ENCODE peak calls at places on chromosomes 4 and X, in seven cellular contexts. P is mesothelial cell of epicardium; O is NCI-H1694 treated with DMSO at 0.1 percent for 48 hours; L is mucosa of descending colon; Y is NB4; E is effector CD4-positive, alpha-beta T cell; S is cardiac fibroblast. Q is an unnamed sample.
A peak's percentile ranks its signal among the peaks of the same experiment; 100 is the strongest.

GRCh38 chr4:185194924-185195632 is 8.7 kb downstream of the CFAP97 start:
- DNase-seq in P (no peak), O (no peak), L (no peak), Y (no peak), E (no peak), S (no peak), Q (no peak)

GRCh38 chr4:118942465-118942864 is 53.8 kb downstream of the SYNPO2 start:
- DNase-seq in P (no peak), O (no peak), L (no peak), Y (peak; percentile 98), E (no peak), S (no peak), Q (peak; percentile 49)

GRCh38 chrX:155235891-155236290 is 19.6 kb downstream of the VBP1 start:
- DNase-seq in P (no peak), O (no peak), L (no peak), Y (no peak), E (no peak), S (no peak), Q (no peak)

GRCh38 chrX:16934212-16934611 is 12.2 kb upstream of the REPS2 start:
- DNase-seq in P (no peak), O (no peak), L (no peak), Y (no peak), E (no peak), S (no peak), Q (no peak)

GRCh38 chrX:20361890-20362262 is 95.2 kb upstream of the RPS6KA3 start:
- DNase-seq in P (no peak), O (no peak), L (no peak), Y (no peak), E (no peak), S (peak; percentile 81), Q (no peak)

GRCh38 chrX:16743604-16744325 is 24.4 kb downstream of the SYAP1 start:
- DNase-seq in P (no peak), O (no peak), L (no peak), Y (no peak), E (no peak), S (peak; percentile 47), Q (no peak)

GRCh38 chr4:7786040-7786439 is 153.6 kb downstream of the AFAP1 start:
- DNase-seq in P (no peak), O (no peak), L (no peak), Y (no peak), E (no peak), S (no peak), Q (no peak)

GRCh38 chrX:9698566-9698965 is 67.1 kb downstream of the GPR143 start:
- DNase-seq in P (no peak), O (no peak), L (no peak), Y (no peak), E (no peak), S (no peak), Q (no peak)

GRCh38 chr4:34250562-34250961 is 1993.8 kb downstream of the ARAP2 start:
- DNase-seq in P (no peak), O (no peak), L (no peak), Y (peak; percentile 11), E (no peak), S (peak; percentile 80), Q (no peak)

GRCh38 chr4:176385601-176386000 is 65.8 kb downstream of the SPCS3 start:
- DNase-seq in P (no peak), O (no peak), L (no peak), Y (no peak), E (no peak), S (no peak), Q (no peak)

GRCh38 chrX:124023838-124024238 is 62.3 kb downstream of the STAG2 start:
- DNase-seq in P (no peak), O (no peak), L (no peak), Y (no peak), E (no peak), S (no peak), Q (no peak)

GRCh38 chr4:13349096-13349495 is 135.0 kb downstream of the RAB28 start:
- DNase-seq in P (no peak), O (no peak), L (no peak), Y (no peak), E (no peak), S (peak; percentile 59), Q (no peak)

GRCh38 chrX:20046864-20047263 is 56.0 kb upstream of the BCLAF3 start:
- DNase-seq in P (no peak), O (peak; percentile 39), L (no peak), Y (no peak), E (no peak), S (no peak), Q (no peak)

GRCh38 chr4:29900336-29900735 is 819.8 kb upstream of the PCDH7 start:
- DNase-seq in P (no peak), O (no peak), L (no peak), Y (no peak), E (no peak), S (no peak), Q (no peak)

GRCh38 chr4:83631066-83631465 is 95.2 kb downstream of the GPAT3 start:
- DNase-seq in P (no peak), O (peak; percentile 17), L (no peak), Y (no peak), E (no peak), S (peak; percentile 66), Q (no peak)

GRCh38 chr4:23805381-23805780 is 84.5 kb downstream of the PPARGC1A start:
- DNase-seq in P (no peak), O (no peak), L (no peak), Y (no peak), E (no peak), S (peak; percentile 53), Q (no peak)

GRCh38 chrX:1147641-1148515 is 64.6 kb downstream of the CRLF2 start:
- DNase-seq in P (no peak), O (no peak), L (no peak), Y (no peak), E (no peak), S (no peak), Q (no peak)

GRCh38 chrX:45400380-45400779 is 199.7 kb upstream of the DIPK2B start:
- DNase-seq in P (no peak), O (no peak), L (no peak), Y (no peak), E (no peak), S (peak; percentile 80), Q (no peak)

GRCh38 chrX:50648151-50648550 is 165.8 kb downstream of the SHROOM4 start:
- DNase-seq in P (no peak), O (no peak), L (no peak), Y (no peak), E (no peak), S (no peak), Q (no peak)

GRCh38 chr4:157818946-157819692 is 353.7 kb downstream of the GASK1B start:
- DNase-seq in P (no peak), O (no peak), L (no peak), Y (no peak), E (no peak), S (no peak), Q (no peak)

GRCh38 chr4:38804654-38805295 is at the start of gene TLR1:
- DNase-seq in P (no peak), O (peak; percentile 7), L (no peak), Y (peak; percentile 85), E (no peak), S (peak; percentile 81), Q (no peak)

GRCh38 chr4:106368678-106369077 is at the start of gene GIMD1:
- DNase-seq in P (no peak), O (no peak), L (no peak), Y (no peak), E (no peak), S (no peak), Q (no peak)

GRCh38 chrX:129741880-129742758 is 3.3 kb downstream of the XPNPEP2 start:
- DNase-seq in P (no peak), O (no peak), L (no peak), Y (no peak), E (no peak), S (no peak), Q (no peak)

GRCh38 chr4:6192245-6192644 is 8.1 kb downstream of the JAKMIP1 start:
- DNase-seq in P (no peak), O (no peak), L (no peak), Y (no peak), E (no peak), S (no peak), Q (no peak)

GRCh38 chrX:48958635-48959094 is 1.3 kb upstream of the OTUD5 start:
- DNase-seq in P (no peak), O (no peak), L (no peak), Y (peak; percentile 36), E (no peak), S (peak; percentile 66), Q (no peak)

GRCh38 chr4:25433966-25434667 is 57.1 kb downstream of the ANAPC4 start:
- DNase-seq in P (no peak), O (no peak), L (no peak), Y (no peak), E (no peak), S (no peak), Q (no peak)

GRCh38 chr4:19358015-19358414 is 893.7 kb upstream of the SLIT2 start:
- DNase-seq in P (no peak), O (no peak), L (no peak), Y (no peak), E (no peak), S (no peak), Q (no peak)

GRCh38 chrX:71935542-71935941 is 24.9 kb downstream of the NHSL2 start:
- DNase-seq in P (no peak), O (no peak), L (no peak), Y (no peak), E (no peak), S (no peak), Q (no peak)

GRCh38 chr4:26404597-26405323 is 83.9 kb downstream of the RBPJ start:
- DNase-seq in P (no peak), O (no peak), L (no peak), Y (no peak), E (no peak), S (no peak), Q (no peak)

GRCh38 chrX:47278684-47279083 is 45.9 kb downstream of the USP11 start:
- DNase-seq in P (no peak), O (no peak), L (no peak), Y (no peak), E (no peak), S (no peak), Q (no peak)

GRCh38 chrX:69033936-69034335 is 131.3 kb downstream of the PJA1 start:
- DNase-seq in P (no peak), O (no peak), L (no peak), Y (no peak), E (no peak), S (no peak), Q (no peak)

GRCh38 chrX:11781734-11782370 is 23.8 kb downstream of the MSL3 start:
- DNase-seq in P (no peak), O (no peak), L (no peak), Y (no peak), E (no peak), S (no peak), Q (no peak)

GRCh38 chr4:86910369-86910768 is 18.1 kb upstream of the C4orf36 start:
- DNase-seq in P (no peak), O (no peak), L (no peak), Y (no peak), E (no peak), S (no peak), Q (no peak)

GRCh38 chr4:121726642-121727268 is 30.0 kb upstream of the ANXA5 start:
- DNase-seq in P (no peak), O (peak; percentile 11), L (no peak), Y (peak; percentile 65), E (no peak), S (peak; percentile 83), Q (no peak)

GRCh38 chr4:99606716-99607115 is 32.1 kb downstream of the MTTP start:
- DNase-seq in P (no peak), O (no peak), L (no peak), Y (no peak), E (no peak), S (no peak), Q (no peak)

GRCh38 chr4:95193391-95194224 is 355.2 kb downstream of the UNC5C start:
- DNase-seq in P (no peak), O (no peak), L (no peak), Y (no peak), E (no peak), S (no peak), Q (no peak)

GRCh38 chrX:19334945-19335626 is 8.6 kb upstream of the PDHA1 start:
- DNase-seq in P (no peak), O (peak; percentile 6), L (no peak), Y (peak; percentile 82), E (no peak), S (no peak), Q (no peak)

GRCh38 chr4:59818656-59819055 is 1381.5 kb upstream of the ADGRL3 start:
- DNase-seq in P (no peak), O (no peak), L (no peak), Y (peak; percentile 16), E (no peak), S (no peak), Q (no peak)